ENCODE peak calls at places on chromosomes 3 and 15, in four cellular contexts. J is upper lobe of left lung; C is Peyer's patch; U is effector memory CD4-positive, alpha-beta T cell. B is an unnamed sample.
A peak's percentile ranks its signal among the peaks of the same experiment; 100 is the strongest.

GRCh38 chr3:49357466-49358216 is 512 bp downstream of the GPX1 start:
- DNase-seq in U (peak; percentile 26), C (peak; percentile 77), J (peak; percentile 93), B (peak; percentile 78)

GRCh38 chr15:96392380-96393208 is 62.1 kb downstream of the NR2F2 start:
- DNase-seq in U (no peak), C (no peak), J (no peak), B (no peak)

GRCh38 chr3:72997421-72997961 is 880 bp downstream of the PPP4R2 start:
- DNase-seq in C (peak; percentile 50), J (no peak), U (peak; percentile 38), B (peak; percentile 52)

GRCh38 chr3:147415337-147415736 is 6.2 kb downstream of the ZIC1 start:
- DNase-seq in C (no peak), J (no peak), U (no peak), B (no peak)

GRCh38 chr3:186953011-186953487 is 22.7 kb downstream of the ST6GAL1 start:
- DNase-seq in J (no peak), U (no peak), C (no peak), B (no peak)

GRCh38 chr3:97880267-97880666 is 58.5 kb downstream of the CRYBG3 start:
- DNase-seq in C (no peak), U (no peak), J (no peak), B (no peak)

GRCh38 chr3:56468184-56469106 is at the start of gene ERC2:
- DNase-seq in J (peak; percentile 89), C (no peak), U (no peak), B (peak; percentile 21)

GRCh38 chr15:57079907-57080750 is 161.7 kb downstream of the TCF12 start:
- DNase-seq in U (no peak), C (no peak), J (no peak), B (no peak)

GRCh38 chr3:178420033-178420432 is 116.2 kb upstream of the KCNMB2 start:
- DNase-seq in J (no peak), U (no peak), C (no peak), B (no peak)

GRCh38 chr3:34183581-34184313 is 385.3 kb downstream of the PDCD6IP start:
- DNase-seq in U (no peak), C (no peak), J (no peak), B (peak; percentile 19)

GRCh38 chr3:192879346-192880031 is 38.2 kb downstream of the MB21D2 start:
- DNase-seq in U (no peak), J (no peak), C (no peak), B (no peak)

GRCh38 chr3:141049681-141050080 is 1.5 kb upstream of the SPSB4 start:
- DNase-seq in U (no peak), C (no peak), J (no peak), B (no peak)

GRCh38 chr15:52784799-52785671 is 5.1 kb downstream of the ONECUT1 start:
- DNase-seq in J (peak; percentile 79), C (no peak), U (no peak), B (no peak)

GRCh38 chr3:14915636-14916222 is 31.7 kb upstream of the NR2C2 start:
- DNase-seq in C (no peak), U (peak; percentile 19), J (no peak), B (peak; percentile 47)

GRCh38 chr3:81716870-81717509 is 44.5 kb downstream of the GBE1 start:
- DNase-seq in U (no peak), J (no peak), C (no peak), B (no peak)

GRCh38 chr15:64046347-64047153 is at the start of gene DAPK2:
- DNase-seq in J (peak; percentile 95), C (peak; percentile 87), U (peak; percentile 47), B (peak; percentile 87)

GRCh38 chr3:49903451-49904424 is at the start of gene MST1R:
- DNase-seq in J (peak; percentile 98), C (peak; percentile 95), U (peak; percentile 75), B (peak; percentile 96)

GRCh38 chr3:175163686-175164085 is 304.6 kb downstream of the NAALADL2 start:
- DNase-seq in U (no peak), C (no peak), J (no peak), B (no peak)

GRCh38 chr3:144590854-144591253 is 619.2 kb downstream of the DIPK2A start:
- DNase-seq in U (no peak), J (no peak), C (no peak), B (no peak)

GRCh38 chr3:106120334-106120733 is 251.5 kb upstream of the CBLB start:
- DNase-seq in C (no peak), J (no peak), U (no peak), B (no peak)

GRCh38 chr3:183182073-183182472 is 19.5 kb upstream of the LAMP3 start:
- DNase-seq in C (no peak), J (peak; percentile 13), U (no peak), B (no peak)

GRCh38 chr3:101840066-101840465 is 9.2 kb upstream of the NFKBIZ start:
- DNase-seq in U (no peak), J (no peak), C (no peak), B (no peak)
- H3K36me3 ChIP-seq in U (no peaks in the 10 kb centered on the region), J (no peaks in the 10 kb centered on the region), C (no peaks in the 10 kb centered on the region), B (no peaks in the 10 kb centered on the region)

GRCh38 chr3:51702156-51702555 is 4.7 kb upstream of the GRM2 start:
- DNase-seq in J (no peak), U (no peak), C (no peak), B (no peak)

GRCh38 chr3:51703776-51704510 is 2.9 kb upstream of the GRM2 start:
- DNase-seq in C (no peak), J (no peak), U (no peak), B (no peak)

GRCh38 chr3:51705276-51706020 is 1.4 kb upstream of the GRM2 start:
- DNase-seq in U (no peak), C (no peak), J (no peak), B (no peak)

GRCh38 chr3:51704511-51704950 is 2.3 kb upstream of the GRM2 start:
- DNase-seq in U (no peak), C (no peak), J (no peak), B (no peak)

GRCh38 chr3:51703026-51703775 is 3.7 kb upstream of the GRM2 start:
- DNase-seq in J (no peak), C (no peak), U (no peak), B (peak; percentile 9)
- H3K36me3 ChIP-seq in J (peaks cover 69% of the 10 kb centered on the region), C (peaks cover 61% of the 10 kb centered on the region), U (peaks cover 52% of the 10 kb centered on the region), B (peaks cover 6% of the 10 kb centered on the region)

GRCh38 chr3:126454799-126455198 is 20.9 kb downstream of the ZXDC start:
- DNase-seq in J (no peak), U (no peak), C (no peak), B (no peak)
- H3K36me3 ChIP-seq in J (peaks cover 67% of the 10 kb centered on the region), U (peaks cover 67% of the 10 kb centered on the region), C (peaks cover 82% of the 10 kb centered on the region), B (no peaks in the 10 kb centered on the region)

GRCh38 chr3:45917146-45917885 is 25.9 kb upstream of the CXCR6 start:
- DNase-seq in C (no peak), U (no peak), J (no peak), B (no peak)
- H3K36me3 ChIP-seq in C (peaks cover 29% of the 10 kb centered on the region), U (peaks cover 36% of the 10 kb centered on the region), J (peaks cover 39% of the 10 kb centered on the region), B (no peaks in the 10 kb centered on the region)

GRCh38 chr3:152458023-152458724 is 189.4 kb downstream of the MBNL1 start:
- DNase-seq in U (no peak), J (no peak), C (no peak), B (no peak)

GRCh38 chr3:152459572-152459971 is 190.8 kb downstream of the MBNL1 start:
- DNase-seq in U (no peak), J (no peak), C (no peak), B (no peak)

GRCh38 chr3:152460936-152461335 is 192.2 kb downstream of the MBNL1 start:
- DNase-seq in U (no peak), C (no peak), J (no peak), B (no peak)

GRCh38 chr3:152461460-152461859 is 192.7 kb downstream of the MBNL1 start:
- DNase-seq in C (no peak), J (no peak), U (no peak), B (no peak)

DNA sequence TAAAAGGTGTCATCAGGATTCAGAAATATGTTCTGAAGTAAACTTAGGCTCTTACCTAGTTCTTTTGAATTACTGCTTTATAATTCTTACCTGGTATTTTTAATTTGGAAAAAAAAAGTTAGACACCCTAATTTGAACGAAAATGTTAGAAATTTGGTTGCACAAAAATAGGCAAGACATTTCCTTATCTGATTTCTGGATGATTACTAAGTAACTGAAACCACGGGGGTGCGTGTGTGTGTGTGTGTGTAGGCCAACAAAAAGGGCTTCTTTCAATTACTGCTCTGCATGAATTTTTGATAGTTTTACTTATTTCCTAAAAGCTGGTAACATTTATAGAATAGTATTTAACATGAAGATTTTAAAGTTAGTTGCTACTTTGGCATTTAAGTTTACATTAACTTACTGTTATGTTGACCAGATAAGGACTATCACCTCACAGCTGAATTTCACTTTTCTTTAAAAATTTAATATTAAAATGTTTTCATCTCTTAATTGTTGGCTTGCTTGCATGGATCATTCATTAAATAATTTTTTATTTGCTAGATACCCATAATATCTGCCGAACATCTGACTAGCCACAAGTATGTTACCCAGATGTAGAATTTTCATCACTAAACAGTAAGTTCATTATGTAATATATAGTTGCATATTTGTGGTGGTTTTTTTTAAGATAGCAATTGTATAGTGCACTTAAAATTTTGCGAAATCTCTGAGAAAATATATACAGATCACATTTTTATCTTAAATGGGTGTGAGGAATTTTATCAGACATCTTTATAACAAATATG is 190.2 kb downstream of the MBNL1 start:
- DNase-seq in C (no peak), U (no peak), J (no peak), B (no peak)
- H3K36me3 ChIP-seq in C (peaks cover 68% of the 10 kb centered on the region), U (peaks cover 60% of the 10 kb centered on the region), J (peaks cover 30% of the 10 kb centered on the region), B (peaks cover 7% of the 10 kb centered on the region)